ENCODE peak calls at places on chromosomes 16 and 17, in six cellular contexts. T is H1, E is HepG2, U is K562, S is WTC11, O is GM12878. B is an unnamed sample.

GRCh38 chr16:80803341-80804060 is 897 bp downstream of the CDYL2 start:
- DNase-seq in O (no peak), S (peak; percentile 61), T (peak; percentile 81), E (no peak), U (peak; percentile 20), B (no peak)

GRCh38 chr17:83196088-83196765 is 116.8 kb downstream of the METRNL start:
- DNase-seq in U (no peak), O (no peak), T (no peak), E (no peak), S (no peak), B (no peak)

GRCh38 chr17:60464343-60464742 is 42.1 kb downstream of the CHCT1 start:
- DNase-seq in O (no peak), U (no peak), E (no peak), T (no peak), S (no peak), B (no peak)

GRCh38 chr17:78532922-78533640 is 44.1 kb downstream of the DNAH17 start:
- DNase-seq in S (no peak), O (no peak), T (no peak), E (no peak), U (no peak), B (peak; percentile 27)

GRCh38 chr17:43363926-43364285 is 34.9 kb upstream of the ARL4D start:
- DNase-seq in T (no peak), O (no peak), S (no peak), E (no peak), U (no peak), B (no peak)

GRCh38 chr17:83194189-83194565 is 114.8 kb downstream of the METRNL start:
- DNase-seq in E (no peak), O (no peak), U (no peak), T (no peak), S (no peak), B (no peak)

GRCh38 chr16:46826618-46827017 is 4.4 kb downstream of the C16orf87 start:
- DNase-seq in U (no peak), E (no peak), S (no peak), T (no peak), O (no peak), B (no peak)

GRCh38 chr16:12646490-12647274 is 157.0 kb downstream of the CPPED1 start:
- DNase-seq in E (peak; percentile 47), T (no peak), S (no peak), O (peak; percentile 70), U (no peak), B (no peak)

GRCh38 chr17:40111221-40112128 is 10.3 kb upstream of the MSL1 start:
- DNase-seq in E (peak; percentile 95), S (peak; percentile 89), O (no peak), T (peak; percentile 86), U (peak; percentile 94), B (peak; percentile 81)

GRCh38 chr17:44002141-44002848 is 2.1 kb upstream of the NAGS start:
- DNase-seq in E (peak; percentile 80), O (no peak), U (no peak), T (no peak), S (no peak), B (no peak)

GRCh38 chr17:77304051-77304745 is 163.4 kb downstream of the SEC14L1 start:
- DNase-seq in U (no peak), E (no peak), T (no peak), O (no peak), S (no peak), B (no peak)

GRCh38 chr17:56633681-56634080 is 40.2 kb downstream of the NOG start:
- DNase-seq in U (no peak), O (no peak), S (no peak), E (no peak), T (no peak), B (no peak)

GRCh38 chr16:735982-736453 is 4.8 kb downstream of the CIAO3 start:
- DNase-seq in T (no peak), S (no peak), E (no peak), U (no peak), O (no peak), B (no peak)

GRCh38 chr16:6112700-6113099 is 1015.1 kb upstream of the EEF2KMT start:
- DNase-seq in E (no peak), O (no peak), S (no peak), U (no peak), T (no peak), B (no peak)

GRCh38 chr16:83344014-83344413 is 463.8 kb upstream of the HSBP1 start:
- DNase-seq in S (no peak), U (no peak), O (no peak), E (no peak), T (no peak), B (no peak)

GRCh38 chr17:9177212-9177611 is 155.9 kb downstream of the NTN1 start:
- DNase-seq in O (no peak), U (no peak), E (no peak), S (no peak), T (no peak), B (no peak)

GRCh38 chr17:67477687-67478086 is 100.6 kb downstream of the PITPNC1 start:
- DNase-seq in S (no peak), O (no peak), E (no peak), T (no peak), U (no peak), B (peak; percentile 43)

DNA sequence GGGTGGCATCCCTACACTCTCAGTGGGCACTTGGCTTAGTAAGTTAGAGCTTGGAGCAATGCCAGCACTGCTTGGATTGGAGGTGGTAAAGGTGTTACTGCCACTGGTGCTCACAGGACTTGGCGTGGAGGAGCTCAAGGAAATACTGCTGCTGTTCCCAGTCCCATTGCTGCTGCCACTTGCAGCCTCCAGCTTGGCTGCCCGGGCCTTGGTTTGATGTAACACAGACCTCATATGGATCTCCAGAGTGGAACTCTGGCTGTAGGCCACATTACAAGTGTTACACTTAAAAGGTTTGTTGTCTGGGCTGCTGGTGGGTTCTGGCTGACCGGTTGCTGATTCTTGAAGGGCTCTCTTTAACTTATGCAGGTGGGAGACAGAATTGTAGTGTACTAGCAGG is 250.3 kb downstream of the ZFHX3 start:
- DNase-seq in U (no peak), O (no peak), S (no peak), E (no peak), T (no peak), B (no peak)
- TF ChIP-seq ATF3 in U (no peak), O (no peak), S (no peak), E (no peak), T (no peak), B (no peak)

DNA sequence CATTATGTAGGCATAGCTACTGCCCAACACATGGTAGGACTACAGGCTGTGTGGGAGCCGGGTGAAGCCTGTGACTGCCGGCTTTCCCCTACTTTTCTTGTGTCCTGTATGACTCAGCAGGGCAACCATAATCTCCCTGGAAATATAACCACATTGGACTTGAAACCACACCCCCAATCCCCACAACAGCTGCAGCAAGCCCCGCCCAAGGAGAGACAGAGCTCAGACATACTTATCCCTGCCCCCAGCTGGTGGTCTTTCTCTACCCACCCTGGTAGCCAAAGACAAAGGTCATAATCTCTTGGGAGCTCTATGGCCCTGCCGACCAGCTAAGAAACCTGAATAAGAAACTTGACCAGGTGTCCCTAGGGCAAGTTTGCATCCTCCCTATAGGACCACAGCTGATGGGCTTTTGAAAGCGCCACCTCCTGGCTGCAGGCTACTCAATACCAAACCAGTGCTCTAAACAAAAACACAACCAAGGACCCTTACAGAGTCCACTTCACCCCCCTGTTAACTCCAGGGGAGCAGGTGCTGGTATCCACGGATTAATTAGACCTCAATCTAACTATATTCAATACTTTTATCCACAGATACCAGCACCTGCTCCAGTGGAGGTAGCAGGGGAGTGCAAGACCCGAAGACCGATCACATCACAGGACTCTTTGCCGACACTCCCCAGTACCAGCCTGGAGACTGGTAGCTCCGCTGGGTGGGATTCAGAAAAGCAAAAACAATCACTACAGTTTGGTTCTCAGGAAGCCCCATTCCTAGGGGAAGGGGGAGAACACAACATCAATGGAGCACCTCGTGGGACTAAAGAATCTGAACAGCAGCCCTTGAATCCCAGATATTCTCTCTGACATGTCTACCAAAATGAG is 91.2 kb downstream of the IRX5 start:
- DNase-seq in T (peak; percentile 63), U (peak; percentile 77), O (no peak), S (peak; percentile 52), E (peak; percentile 23), B (peak; percentile 67)
- TF ChIP-seq ATF3 in T (no peak), U (no peak), O (no peak), S (no peak), E (no peak), B (no peak)

DNA sequence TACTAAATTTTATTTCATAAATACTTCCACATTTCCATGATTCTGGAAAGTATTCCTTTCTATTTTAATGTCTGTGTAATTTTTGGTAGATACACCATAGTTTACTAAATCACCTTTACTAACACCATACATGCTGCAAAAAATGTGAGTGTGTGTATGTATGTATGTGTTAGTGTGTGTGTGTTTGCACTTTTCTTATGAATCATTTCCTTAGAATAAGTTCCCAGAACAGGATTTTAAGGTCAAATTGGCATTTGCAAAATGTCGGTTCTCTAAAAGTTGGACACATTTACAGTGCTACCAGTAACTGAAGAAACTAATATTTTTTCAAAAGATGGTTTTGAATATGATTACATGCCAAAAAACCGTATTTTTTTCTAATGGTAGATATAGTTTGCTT is 137.1 kb downstream of the CYB561 start:
- DNase-seq in U (no peak), S (no peak), O (no peak), T (no peak), E (no peak), B (no peak)
- TF ChIP-seq ATF3 in U (no peak), S (no peak), O (no peak), T (no peak), E (no peak), B (no peak)

DNA sequence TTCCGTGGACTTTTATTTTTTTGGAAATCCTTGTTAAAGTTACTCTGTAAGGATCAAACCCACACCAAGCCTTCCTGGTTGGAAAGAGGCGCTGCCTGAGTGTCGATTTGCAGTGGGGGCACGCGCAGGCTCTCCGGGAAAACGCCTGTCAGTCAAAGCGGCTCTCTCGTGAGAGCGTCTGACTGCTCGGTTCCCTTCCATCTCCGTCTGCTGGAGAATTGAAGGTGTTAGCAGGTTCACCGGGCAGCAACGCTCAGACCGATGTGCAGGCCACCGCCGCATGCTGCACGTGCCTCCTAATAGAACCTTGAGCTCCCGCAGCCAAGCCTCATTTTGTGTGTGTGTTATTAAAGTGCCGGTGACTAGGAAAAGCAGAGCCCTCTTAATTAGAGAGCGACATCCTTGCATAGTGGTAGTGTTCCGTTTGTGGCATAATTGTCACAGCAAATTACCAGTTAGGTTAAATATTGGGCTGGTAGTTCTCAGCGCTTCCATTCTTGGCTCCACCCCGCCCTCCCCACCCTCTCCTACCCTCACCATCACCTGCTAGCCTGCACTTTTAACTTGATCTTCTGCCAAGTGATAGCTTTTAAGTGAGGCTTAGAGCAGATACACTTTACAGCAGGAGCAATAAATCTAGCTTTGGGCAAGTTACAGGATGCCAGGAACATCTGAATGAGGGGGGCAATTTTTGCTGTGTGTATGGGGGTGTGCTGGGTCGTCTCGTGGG is 75.5 kb downstream of the RPA1 start:
- DNase-seq in O (no peak), S (no peak), U (no peak), T (no peak), E (peak; percentile 16), B (no peak)
- TF ChIP-seq ATF3 in O (no peak), S (no peak), U (no peak), T (no peak), E (no peak), B (no peak)

GRCh38 chr17:3026125-3026855 is 37.1 kb downstream of the OR1D5 start:
- DNase-seq in S (no peak), O (no peak), U (no peak), T (no peak), E (no peak), B (no peak)
- TF ChIP-seq ATF3 in S (no peak), O (no peak), U (no peak), T (no peak), E (no peak), B (no peak)